ENCODE peak calls at places on chromosomes 3 and 15, in four cellular contexts. N, M, Z and K are unnamed samples.
A peak's percentile ranks its signal among the peaks of the same experiment; 100 is the strongest.

GRCh38 chr3:9247361-9248231 is 1.9 kb downstream of the SRGAP3 start:
- DNase-seq in N (no peak), M (no peak), Z (no peak), K (no peak)

GRCh38 chr3:30686799-30687198 is 80.4 kb downstream of the TGFBR2 start:
- DNase-seq in N (no peak), M (no peak), Z (no peak), K (no peak)

GRCh38 chr15:97521894-97522293 is 438.6 kb upstream of the ARRDC4 start:
- DNase-seq in N (no peak), M (no peak), Z (no peak), K (no peak)

GRCh38 chr3:65914740-65915366 is 123.9 kb downstream of the MAGI1 start:
- DNase-seq in N (no peak), M (no peak), Z (no peak), K (no peak)

GRCh38 chr15:37900286-37901221 is 33.9 kb upstream of the TMCO5A start:
- DNase-seq in N (no peak), M (no peak), Z (no peak), K (no peak)

GRCh38 chr15:62896969-62897486 is 145.5 kb upstream of the TPM1 start:
- DNase-seq in N (no peak), M (peak; percentile 64), Z (peak; percentile 93), K (no peak)

GRCh38 chr15:47965297-47965696 is 155.5 kb upstream of the SLC24A5 start:
- DNase-seq in N (no peak), M (no peak), Z (no peak), K (no peak)

GRCh38 chr3:45964139-45964538 is 20.9 kb downstream of the CXCR6 start:
- DNase-seq in N (peak; percentile 31), M (no peak), Z (no peak), K (no peak)

GRCh38 chr3:50604628-50605588 is 6.7 kb downstream of the CISH start:
- DNase-seq in N (no peak), M (no peak), Z (no peak), K (no peak)

GRCh38 chr3:14623569-14624051 is 28.0 kb upstream of the CCDC174 start:
- DNase-seq in N (no peak), M (no peak), Z (no peak), K (no peak)

GRCh38 chr15:63054985-63055384 is 12.4 kb downstream of the TPM1 start:
- DNase-seq in N (no peak), M (no peak), Z (no peak), K (no peak)

GRCh38 chr15:89814112-89814742 is 425 bp downstream of the ANPEP start:
- DNase-seq in N (no peak), M (no peak), Z (no peak), K (no peak)

GRCh38 chr15:62453356-62453755 is 288.3 kb upstream of the C2CD4B start:
- DNase-seq in N (no peak), M (no peak), Z (no peak), K (no peak)

GRCh38 chr15:100663066-100663465 is 60.7 kb downstream of the ASB7 start:
- DNase-seq in N (no peak), M (peak; percentile 50), Z (no peak), K (peak; percentile 54)

GRCh38 chr3:52294320-52295150 is 6.9 kb downstream of the GLYCTK start:
- DNase-seq in N (no peak), M (no peak), Z (no peak), K (no peak)

GRCh38 chr3:139937674-139938279 is 2.8 kb downstream of the CLSTN2 start:
- DNase-seq in N (no peak), M (peak; percentile 53), Z (no peak), K (peak; percentile 55)

GRCh38 chr3:11908981-11909698 is 62.5 kb upstream of the TAMM41 start:
- DNase-seq in N (no peak), M (no peak), Z (no peak), K (no peak)

GRCh38 chr15:70387086-70387485 is 289.4 kb upstream of the TLE3 start:
- DNase-seq in N (no peak), M (no peak), Z (no peak), K (no peak)

GRCh38 chr3:150073031-150073430 is 102.3 kb upstream of the PFN2 start:
- DNase-seq in N (no peak), M (no peak), Z (no peak), K (no peak)

GRCh38 chr3:174424656-174425055 is 434.5 kb upstream of the NAALADL2 start:
- DNase-seq in N (no peak), M (no peak), Z (no peak), K (no peak)

DNA sequence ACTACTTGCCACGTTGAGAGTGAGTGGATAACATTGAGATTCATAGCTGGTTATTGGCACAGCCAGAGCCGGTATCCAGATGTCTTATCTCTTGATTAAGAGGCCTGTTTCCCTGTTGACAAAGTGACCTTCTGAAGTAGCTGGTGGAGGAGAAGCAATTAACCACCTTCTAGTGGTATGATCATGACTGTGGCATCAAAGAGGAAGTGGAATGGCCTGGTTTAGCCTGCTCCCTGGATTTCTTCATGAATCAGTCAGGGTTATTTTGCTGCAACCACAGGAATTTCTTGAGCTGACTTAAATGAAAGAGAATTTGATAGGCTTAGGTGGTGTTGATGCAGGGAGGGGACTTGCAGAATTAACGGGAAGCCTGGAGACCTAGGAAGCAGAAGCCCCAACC is 398.3 kb downstream of the MFSD1 start:
- DNase-seq in N (no peak), M (no peak), Z (no peak), K (no peak)
- TF ChIP-seq FOXK2 in N (no peak), M (no peak), Z (no peak), K (no peak)

GRCh38 chr15:33533197-33533596 is 222.4 kb downstream of the RYR3 start:
- DNase-seq in N (no peak), M (no peak), Z (no peak), K (no peak)
- TF ChIP-seq BHLHE40 in N (no peak), M (no peak), Z (no peak), K (no peak)

DNA sequence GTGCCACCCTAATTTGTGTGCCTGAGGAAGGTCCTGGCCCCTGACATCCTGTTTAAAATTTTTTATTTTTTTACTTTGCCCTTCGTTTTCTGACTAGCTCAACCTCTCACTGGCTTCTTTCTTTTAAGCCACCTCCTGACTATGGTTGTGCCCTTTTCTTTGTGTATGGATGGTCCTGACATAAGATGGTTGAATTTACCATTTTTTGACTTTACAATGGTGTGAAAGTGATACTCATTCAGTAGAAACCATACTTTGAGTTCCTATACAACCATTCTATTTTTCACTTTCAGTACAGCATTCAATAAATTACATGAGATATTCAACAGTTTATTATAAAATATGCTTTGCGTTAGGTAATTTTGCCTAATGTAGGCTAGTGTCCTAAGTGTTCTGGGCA is 74.3 kb upstream of the PTX3 start:
- DNase-seq in N (no peak), M (no peak), Z (no peak), K (no peak)
- TF ChIP-seq SP1 in N (no peak), M (no peak), Z (no peak), K (no peak)

DNA sequence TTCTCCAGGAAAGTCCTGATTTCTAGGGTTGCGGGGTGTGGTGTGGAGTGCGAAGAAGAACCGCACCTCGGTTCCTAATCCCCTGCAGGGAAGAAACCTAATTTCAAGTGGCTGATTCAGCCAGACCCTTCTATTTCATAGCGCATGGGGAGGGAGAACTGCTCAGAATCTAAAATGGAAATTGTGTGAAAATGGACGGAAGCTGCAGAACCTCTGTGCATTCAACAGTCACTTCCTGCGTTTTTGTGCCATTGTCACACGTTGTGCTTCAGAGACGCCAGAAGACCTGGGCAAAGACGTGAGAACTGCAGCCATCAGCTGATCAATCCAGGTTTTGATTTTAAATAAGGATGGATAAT is 1.2 kb downstream of the SIDT1 start:
- DNase-seq in N (no peak), M (no peak), Z (no peak), K (no peak)
- TF ChIP-seq FOXK2 in N (no peak), M (no peak), Z (no peak), K (no peak)